ENCODE peak calls at places on chromosomes 1 and 21, in seven cellular contexts. One of them, this sample, is unnamed.

GRCh38 chr1:81209471-81209870 is 591.3 kb upstream of the ADGRL2 start:
- DNase-seq in A549: no peak
- DNase-seq in SK-N-SH: no peak
- DNase-seq in mesothelial cell of epicardium: no peak
- DNase-seq in MCF 10A: no peak
- DNase-seq in heart left ventricle: no peak
- DNase-seq in left lung: no peak
- DNase-seq in this sample: no peak

GRCh38 chr1:82759035-82759434 is 958.3 kb downstream of the ADGRL2 start:
- DNase-seq in A549: no peak
- DNase-seq in SK-N-SH: no peak
- DNase-seq in mesothelial cell of epicardium: no peak
- DNase-seq in MCF 10A: no peak
- DNase-seq in heart left ventricle: no peak
- DNase-seq in left lung: no peak
- DNase-seq in this sample: no peak

GRCh38 chr1:39692152-39693064 is 1.2 kb upstream of the HPCAL4 start:
- DNase-seq in A549: no peak
- DNase-seq in SK-N-SH: peak; percentile 76
- DNase-seq in mesothelial cell of epicardium: peak; percentile 51
- DNase-seq in MCF 10A: no peak
- DNase-seq in heart left ventricle: no peak
- DNase-seq in left lung: peak; percentile 83
- DNase-seq in this sample: no peak

GRCh38 chr1:154534263-154534844 is 24.1 kb downstream of the UBE2Q1 start:
- DNase-seq in A549: peak; percentile 77
- DNase-seq in SK-N-SH: peak; percentile 71
- DNase-seq in mesothelial cell of epicardium: no peak
- DNase-seq in MCF 10A: peak; percentile 76
- DNase-seq in heart left ventricle: no peak
- DNase-seq in left lung: no peak
- DNase-seq in this sample: no peak

GRCh38 chr1:193031431-193031830 is 27.7 kb downstream of the UCHL5 start:
- DNase-seq in A549: no peak
- DNase-seq in SK-N-SH: peak; percentile 5
- DNase-seq in mesothelial cell of epicardium: no peak
- DNase-seq in MCF 10A: peak; percentile 31
- DNase-seq in heart left ventricle: no peak
- DNase-seq in left lung: no peak
- DNase-seq in this sample: no peak

GRCh38 chr1:161166669-161167548 is 683 bp downstream of the PPOX start:
- DNase-seq in A549: no peak
- DNase-seq in SK-N-SH: peak; percentile 61
- DNase-seq in mesothelial cell of epicardium: no peak
- DNase-seq in MCF 10A: peak; percentile 33
- DNase-seq in heart left ventricle: no peak
- DNase-seq in left lung: peak; percentile 78
- DNase-seq in this sample: no peak

GRCh38 chr1:231396643-231397042 is 25.4 kb downstream of the EGLN1 start:
- DNase-seq in A549: no peak
- DNase-seq in SK-N-SH: no peak
- DNase-seq in mesothelial cell of epicardium: no peak
- DNase-seq in MCF 10A: no peak
- DNase-seq in heart left ventricle: no peak
- DNase-seq in left lung: no peak
- DNase-seq in this sample: no peak

GRCh38 chr1:37867784-37868183 is 8.4 kb upstream of the MTF1 start:
- DNase-seq in A549: no peak
- DNase-seq in SK-N-SH: peak; percentile 20
- DNase-seq in mesothelial cell of epicardium: no peak
- DNase-seq in MCF 10A: no peak
- DNase-seq in heart left ventricle: no peak
- DNase-seq in left lung: no peak
- DNase-seq in this sample: no peak

GRCh38 chr1:209416009-209416408 is 167.5 kb upstream of the CAMK1G start:
- DNase-seq in A549: peak; percentile 29
- DNase-seq in SK-N-SH: no peak
- DNase-seq in mesothelial cell of epicardium: no peak
- DNase-seq in MCF 10A: peak; percentile 100
- DNase-seq in heart left ventricle: no peak
- DNase-seq in left lung: no peak
- DNase-seq in this sample: no peak

GRCh38 chr1:7048395-7048794 is 263.1 kb downstream of the CAMTA1 start:
- DNase-seq in A549: no peak
- DNase-seq in SK-N-SH: no peak
- DNase-seq in mesothelial cell of epicardium: no peak
- DNase-seq in MCF 10A: no peak
- DNase-seq in heart left ventricle: no peak
- DNase-seq in left lung: no peak
- DNase-seq in this sample: no peak

GRCh38 chr1:201511925-201512539 is 5.1 kb upstream of the CSRP1 start:
- DNase-seq in A549: no peak
- DNase-seq in SK-N-SH: peak; percentile 44
- DNase-seq in mesothelial cell of epicardium: no peak
- DNase-seq in MCF 10A: no peak
- DNase-seq in heart left ventricle: peak; percentile 77
- DNase-seq in left lung: peak; percentile 86
- DNase-seq in this sample: no peak

GRCh38 chr1:41574842-41575241 is 90.4 kb upstream of the EDN2 start:
- DNase-seq in A549: no peak
- DNase-seq in SK-N-SH: no peak
- DNase-seq in mesothelial cell of epicardium: no peak
- DNase-seq in MCF 10A: no peak
- DNase-seq in heart left ventricle: no peak
- DNase-seq in left lung: no peak
- DNase-seq in this sample: no peak

GRCh38 chr21:32322103-32322502 is 23.4 kb downstream of the MRAP start:
- DNase-seq in A549: peak; percentile 12
- DNase-seq in SK-N-SH: no peak
- DNase-seq in mesothelial cell of epicardium: no peak
- DNase-seq in MCF 10A: no peak
- DNase-seq in heart left ventricle: no peak
- DNase-seq in left lung: no peak
- DNase-seq in this sample: no peak

GRCh38 chr1:26391450-26391849 is 18.9 kb upstream of the ZNF683 start:
- DNase-seq in A549: peak; percentile 69
- DNase-seq in SK-N-SH: peak; percentile 53
- DNase-seq in mesothelial cell of epicardium: no peak
- DNase-seq in MCF 10A: peak; percentile 78
- DNase-seq in heart left ventricle: no peak
- DNase-seq in left lung: no peak
- DNase-seq in this sample: no peak

GRCh38 chr1:235946570-235946981 is 79.9 kb upstream of the LYST start:
- DNase-seq in A549: no peak
- DNase-seq in SK-N-SH: no peak
- DNase-seq in mesothelial cell of epicardium: no peak
- DNase-seq in MCF 10A: peak; percentile 77
- DNase-seq in heart left ventricle: no peak
- DNase-seq in left lung: no peak
- DNase-seq in this sample: no peak

GRCh38 chr1:226064816-226065248 is 2.3 kb downstream of the H3-3A start:
- DNase-seq in A549: peak; percentile 65
- DNase-seq in SK-N-SH: peak; percentile 39
- DNase-seq in mesothelial cell of epicardium: no peak
- DNase-seq in MCF 10A: peak; percentile 89
- DNase-seq in heart left ventricle: peak; percentile 34
- DNase-seq in left lung: no peak
- DNase-seq in this sample: no peak

GRCh38 chr21:45323487-45324380 is 36.0 kb upstream of the POFUT2 start:
- DNase-seq in A549: no peak
- DNase-seq in SK-N-SH: no peak
- DNase-seq in mesothelial cell of epicardium: no peak
- DNase-seq in MCF 10A: peak; percentile 23
- DNase-seq in heart left ventricle: no peak
- DNase-seq in left lung: no peak
- DNase-seq in this sample: no peak

GRCh38 chr1:3903141-3904005 is 3.3 kb upstream of the C1orf174 start:
- DNase-seq in A549: no peak
- DNase-seq in SK-N-SH: no peak
- DNase-seq in mesothelial cell of epicardium: no peak
- DNase-seq in MCF 10A: no peak
- DNase-seq in heart left ventricle: no peak
- DNase-seq in left lung: no peak
- DNase-seq in this sample: no peak

DNA sequence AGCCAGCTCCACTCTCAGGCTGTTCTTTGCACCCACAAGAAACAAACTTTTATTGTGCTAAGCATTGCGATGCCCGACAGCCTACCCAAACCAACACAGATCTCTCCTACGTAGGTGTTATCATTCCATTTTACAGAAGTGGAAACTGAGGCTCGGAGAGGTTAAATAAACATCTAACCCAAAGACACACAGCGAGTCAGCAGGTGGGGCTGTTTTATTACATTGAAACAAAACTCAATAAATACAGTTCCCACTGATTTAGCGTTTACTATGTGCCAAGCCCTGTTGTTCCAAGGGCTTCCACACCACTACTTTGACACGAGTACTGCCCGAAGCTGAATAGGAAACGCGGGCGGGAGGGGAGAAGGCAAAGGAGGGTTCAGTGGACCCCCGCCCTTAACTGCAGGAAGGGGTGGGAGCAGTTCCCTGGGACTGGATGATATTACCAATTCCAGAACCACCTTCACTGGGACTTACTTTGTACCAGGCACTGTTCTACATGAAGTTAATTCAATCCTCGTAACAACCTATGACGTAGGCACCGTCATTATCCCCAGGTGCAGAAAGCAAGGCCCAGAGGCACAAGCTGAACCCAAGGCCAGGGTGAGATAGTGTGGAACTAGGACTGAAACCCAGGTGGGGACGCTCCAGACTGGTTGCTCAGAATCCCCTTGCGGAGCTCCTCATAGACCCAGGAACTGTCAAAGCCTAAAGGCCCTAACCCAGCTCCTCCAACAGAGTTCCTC is 19.3 kb upstream of the ALDH4A1 start:
- DNase-seq in A549: no peak
- DNase-seq in SK-N-SH: no peak
- DNase-seq in mesothelial cell of epicardium: no peak
- DNase-seq in MCF 10A: peak; percentile 15
- DNase-seq in heart left ventricle: no peak
- DNase-seq in left lung: no peak
- DNase-seq in this sample: no peak
- TF ChIP-seq CTCF in A549: peak; percentile 20
- TF ChIP-seq CTCF in SK-N-SH: peak; percentile 42
- TF ChIP-seq CTCF in mesothelial cell of epicardium: no peak
- TF ChIP-seq CTCF in MCF 10A: no peak
- TF ChIP-seq CTCF in heart left ventricle: peak; percentile 24
- TF ChIP-seq CTCF in left lung: no peak
- TF ChIP-seq CTCF in this sample: no peak

GRCh38 chr1:56249244-56249643 is 330.1 kb downstream of the PLPP3 start:
- DNase-seq in A549: no peak
- DNase-seq in SK-N-SH: no peak
- DNase-seq in mesothelial cell of epicardium: no peak
- DNase-seq in MCF 10A: no peak
- DNase-seq in heart left ventricle: peak; percentile 20
- DNase-seq in left lung: no peak
- DNase-seq in this sample: no peak

GRCh38 chr1:56255516-56256181 is 323.7 kb downstream of the PLPP3 start:
- DNase-seq in A549: no peak
- DNase-seq in SK-N-SH: no peak
- DNase-seq in mesothelial cell of epicardium: no peak
- DNase-seq in MCF 10A: peak; percentile 56
- DNase-seq in heart left ventricle: peak; percentile 66
- DNase-seq in left lung: no peak
- DNase-seq in this sample: no peak

GRCh38 chr1:56248138-56248537 is 331.2 kb downstream of the PLPP3 start:
- DNase-seq in A549: no peak
- DNase-seq in SK-N-SH: no peak
- DNase-seq in mesothelial cell of epicardium: no peak
- DNase-seq in MCF 10A: no peak
- DNase-seq in heart left ventricle: no peak
- DNase-seq in left lung: no peak
- DNase-seq in this sample: no peak

DNA sequence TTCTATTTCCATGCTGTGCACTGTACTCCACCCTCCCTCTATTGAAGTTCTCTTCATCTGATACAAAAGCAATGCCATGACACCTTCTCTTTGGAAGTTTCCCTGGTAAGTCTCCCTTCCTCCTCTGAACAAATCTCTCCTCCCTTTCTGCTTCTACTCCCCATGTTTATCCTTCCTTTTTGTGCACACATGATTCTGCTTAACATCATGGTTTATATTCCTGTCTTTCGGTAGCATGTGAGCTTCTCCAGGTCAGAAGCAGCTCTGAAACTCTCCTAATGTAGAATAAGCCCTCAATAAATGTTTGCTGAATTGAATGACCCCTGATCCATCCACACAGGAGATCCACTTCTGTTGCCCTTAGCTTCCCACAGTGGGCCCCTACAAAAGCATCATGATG is 328.6 kb downstream of the PLPP3 start:
- DNase-seq in A549: no peak
- DNase-seq in SK-N-SH: no peak
- DNase-seq in mesothelial cell of epicardium: no peak
- DNase-seq in MCF 10A: no peak
- DNase-seq in heart left ventricle: no peak
- DNase-seq in left lung: no peak
- DNase-seq in this sample: no peak
- TF ChIP-seq CTCF in A549: no peak
- TF ChIP-seq CTCF in SK-N-SH: no peak
- TF ChIP-seq CTCF in mesothelial cell of epicardium: no peak
- TF ChIP-seq CTCF in MCF 10A: no peak
- TF ChIP-seq CTCF in heart left ventricle: no peak
- TF ChIP-seq CTCF in left lung: no peak
- TF ChIP-seq CTCF in this sample: no peak

DNA sequence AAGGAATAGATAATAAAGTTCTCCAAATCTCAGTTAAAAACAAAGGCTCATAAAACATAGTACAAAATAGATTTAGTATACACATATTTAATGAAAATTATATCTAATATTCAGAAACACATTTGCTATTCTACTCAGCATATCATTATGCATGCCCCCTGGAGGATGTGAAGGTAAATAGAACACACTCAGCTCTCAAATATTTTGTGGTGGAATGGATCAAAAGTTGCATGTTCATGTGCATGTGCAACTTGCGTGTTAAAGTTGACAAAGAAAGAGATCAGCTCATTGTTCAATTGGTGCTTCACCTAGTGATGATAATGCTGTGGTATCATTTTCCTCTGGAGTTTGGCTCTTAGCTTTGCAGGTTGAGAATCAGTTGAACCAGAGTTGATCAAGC is 4.9 kb upstream of the ZNF644 start:
- DNase-seq in A549: peak; percentile 15
- DNase-seq in SK-N-SH: peak; percentile 30
- DNase-seq in mesothelial cell of epicardium: no peak
- DNase-seq in MCF 10A: peak; percentile 30
- DNase-seq in heart left ventricle: no peak
- DNase-seq in left lung: no peak
- DNase-seq in this sample: no peak
- TF ChIP-seq CTCF in A549: no peak
- TF ChIP-seq CTCF in SK-N-SH: peak; percentile 48
- TF ChIP-seq CTCF in mesothelial cell of epicardium: no peak
- TF ChIP-seq CTCF in MCF 10A: peak; percentile 24
- TF ChIP-seq CTCF in heart left ventricle: no peak
- TF ChIP-seq CTCF in left lung: no peak
- TF ChIP-seq CTCF in this sample: peak; percentile 56

DNA sequence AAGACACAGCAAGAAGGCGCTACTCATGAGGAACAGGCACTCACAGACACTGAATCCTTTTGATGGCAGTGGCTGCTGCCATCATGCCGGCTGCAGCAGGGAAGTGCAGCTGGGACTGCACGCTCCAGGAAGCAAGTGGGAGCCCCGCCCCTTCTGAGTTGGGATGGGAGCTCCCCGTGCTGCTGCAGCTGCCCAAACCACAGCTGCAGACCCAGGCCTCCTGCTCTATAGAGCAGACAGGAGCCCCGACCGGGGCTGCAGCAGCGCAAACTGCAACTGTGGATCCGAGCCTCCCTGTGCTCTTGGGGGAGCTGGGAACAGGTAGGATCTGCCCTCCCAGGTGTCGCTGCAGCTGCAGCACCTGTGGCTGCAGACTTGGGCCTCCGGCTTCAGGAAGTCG is 65.2 kb upstream of the MARK1 start:
- DNase-seq in A549: no peak
- DNase-seq in SK-N-SH: peak; percentile 40
- DNase-seq in mesothelial cell of epicardium: no peak
- DNase-seq in MCF 10A: no peak
- DNase-seq in heart left ventricle: no peak
- DNase-seq in left lung: no peak
- DNase-seq in this sample: no peak
- TF ChIP-seq CTCF in A549: no peak
- TF ChIP-seq CTCF in SK-N-SH: no peak
- TF ChIP-seq CTCF in mesothelial cell of epicardium: no peak
- TF ChIP-seq CTCF in MCF 10A: no peak
- TF ChIP-seq CTCF in heart left ventricle: no peak
- TF ChIP-seq CTCF in left lung: no peak
- TF ChIP-seq CTCF in this sample: peak; percentile 24